ENCODE peak calls at places on chromosomes 13 and 19, in nine cellular contexts. C, G, R, U, T, A, M, P and J are unnamed samples.

GRCh38 chr13:72379581-72379980 is 347.8 kb downstream of the MZT1 start:
- DNase-seq in C (no peak), G (no peak), R (no peak), U (no peak), T (no peak), A (no peak), M (no peak), P (no peak), J (no peak)

GRCh38 chr13:101736551-101736950 is 284.1 kb downstream of the ITGBL1 start:
- DNase-seq in C (no peak), G (no peak), R (no peak), U (no peak), T (peak; percentile 36), A (no peak), M (no peak), P (no peak), J (no peak)

GRCh38 chr19:14061751-14062557 is at the start of gene PALM3:
- DNase-seq in C (no peak), G (no peak), R (peak; percentile 83), U (no peak), T (no peak), A (no peak), M (no peak), P (no peak), J (no peak)

GRCh38 chr19:49150106-49150943 is 4.9 kb downstream of the HRC start:
- DNase-seq in C (no peak), G (peak; percentile 21), R (peak; percentile 91), U (peak; percentile 63), T (peak; percentile 92), A (peak; percentile 79), M (no peak), P (no peak), J (peak; percentile 93)

GRCh38 chr13:51643882-51644281 is 59.6 kb downstream of the WDFY2 start:
- DNase-seq in C (no peak), G (no peak), R (no peak), U (no peak), T (peak; percentile 74), A (no peak), M (no peak), P (no peak), J (no peak)

GRCh38 chr13:39779337-39780270 is 124.1 kb downstream of the COG6 start:
- DNase-seq in C (no peak), G (peak; percentile 31), R (no peak), U (no peak), T (no peak), A (no peak), M (no peak), P (no peak), J (no peak)

GRCh38 chr13:111115841-111116500 is 861 bp downstream of the ARHGEF7 start:
- DNase-seq in C (no peak), G (no peak), R (peak; percentile 47), U (no peak), T (peak; percentile 47), A (peak; percentile 36), M (no peak), P (no peak), J (peak; percentile 67)

GRCh38 chr13:109869312-109870237 is 83.2 kb upstream of the IRS2 start:
- DNase-seq in C (no peak), G (no peak), R (peak; percentile 89), U (peak; percentile 9), T (peak; percentile 47), A (peak; percentile 27), M (no peak), P (no peak), J (peak; percentile 61)

GRCh38 chr19:2168619-2169424 is 5.1 kb downstream of the DOT1L start:
- DNase-seq in C (peak; percentile 75), G (no peak), R (peak; percentile 99), U (no peak), T (peak; percentile 53), A (peak; percentile 68), M (peak; percentile 81), P (peak; percentile 79), J (peak; percentile 93)

GRCh38 chr19:3710265-3710812 is 2.2 kb downstream of the TJP3 start:
- DNase-seq in C (no peak), G (no peak), R (peak; percentile 97), U (no peak), T (peak; percentile 56), A (peak; percentile 68), M (no peak), P (no peak), J (peak; percentile 63)